ENCODE peak calls at places on chromosomes 16 and 17, in four cellular contexts. M is heart right ventricle, I is AG09309, W is fibroblast of villous mesenchyme. S is an unnamed sample.

GRCh38 chr17:37389160-37389559 is 13.4 kb downstream of the C17orf78 start:
- DNase-seq in W (no peak), I (no peak), M (no peak), S (no peak)

GRCh38 chr16:180101-180920 is at the start of gene HBQ1:
- DNase-seq in I (no peak), M (no peak), W (peak), S (no peak)

GRCh38 chr16:53417011-53417410 is 17.3 kb upstream of the RBL2 start:
- DNase-seq in M (no peak), I (peak), W (peak), S (no peak)

GRCh38 chr17:8140058-8140412 is 12.2 kb downstream of the PER1 start:
- DNase-seq in M (no peak), I (no peak), W (no peak), S (peak)

GRCh38 chr17:49384962-49385361 is 22.9 kb upstream of the ZNF652 start:
- DNase-seq in M (no peak), I (no peak), W (no peak), S (no peak)

GRCh38 chr17:79916506-79916905 is 77.3 kb upstream of the CBX4 start:
- DNase-seq in W (no peak), I (no peak), M (no peak), S (no peak)

GRCh38 chr16:81558077-81558443 is 113.5 kb downstream of the CMIP start:
- DNase-seq in M (no peak), W (no peak), I (no peak), S (no peak)

GRCh38 chr16:77431131-77431670 is 3.6 kb downstream of the ADAMTS18 start:
- DNase-seq in W (no peak), M (no peak), I (no peak), S (no peak)

DNA sequence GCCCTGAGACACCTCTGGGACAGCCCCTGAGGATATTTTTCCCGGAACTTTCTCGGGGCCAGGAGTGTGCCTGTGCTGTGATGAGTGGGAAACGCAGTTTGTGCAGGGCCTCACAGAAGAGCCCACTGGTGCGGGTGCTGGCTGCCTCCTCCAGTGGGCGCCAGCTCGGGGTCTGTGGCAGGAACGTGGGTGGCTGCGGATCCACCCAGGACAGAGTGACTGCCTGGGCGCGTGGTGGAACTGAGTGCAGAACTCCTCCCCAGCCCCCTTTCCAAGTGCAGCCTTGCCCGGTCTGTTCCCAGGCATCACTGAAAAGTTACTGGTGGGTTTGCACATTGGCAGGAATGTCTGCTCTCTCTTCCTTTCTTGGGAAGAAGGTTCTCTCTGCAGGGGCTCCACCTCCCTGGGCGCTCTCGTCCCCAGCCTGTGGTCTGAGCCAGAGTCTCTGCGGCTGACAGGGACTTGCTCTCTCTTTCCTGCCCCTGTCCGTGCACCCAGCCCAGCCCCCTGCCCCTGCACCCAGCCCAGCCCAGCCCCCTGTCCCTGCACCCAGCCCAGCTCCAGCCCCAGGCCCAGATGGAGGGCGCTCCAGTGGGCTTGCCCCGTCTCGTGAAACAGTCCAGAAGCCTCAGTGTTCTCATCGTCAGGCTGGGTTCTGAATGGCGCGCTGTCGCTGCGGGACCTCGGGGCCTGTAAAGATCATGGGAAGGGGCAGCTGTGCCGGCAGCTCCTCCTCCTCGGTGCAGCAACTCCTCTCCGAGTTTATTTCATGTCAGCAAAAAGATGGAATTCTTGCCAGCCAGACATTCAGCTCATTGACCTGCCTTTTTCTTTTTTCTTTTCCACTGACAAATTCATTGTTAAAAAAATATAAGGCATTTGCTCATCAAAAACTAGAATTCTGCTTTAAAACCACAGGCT is 117.5 kb downstream of the BANP start:
- DNase-seq in W (no peak), M (no peak), I (no peak), S (no peak)
- TF ChIP-seq CTCF in W (no peak), M (no peak), I (no peak), S (no peak)

DNA sequence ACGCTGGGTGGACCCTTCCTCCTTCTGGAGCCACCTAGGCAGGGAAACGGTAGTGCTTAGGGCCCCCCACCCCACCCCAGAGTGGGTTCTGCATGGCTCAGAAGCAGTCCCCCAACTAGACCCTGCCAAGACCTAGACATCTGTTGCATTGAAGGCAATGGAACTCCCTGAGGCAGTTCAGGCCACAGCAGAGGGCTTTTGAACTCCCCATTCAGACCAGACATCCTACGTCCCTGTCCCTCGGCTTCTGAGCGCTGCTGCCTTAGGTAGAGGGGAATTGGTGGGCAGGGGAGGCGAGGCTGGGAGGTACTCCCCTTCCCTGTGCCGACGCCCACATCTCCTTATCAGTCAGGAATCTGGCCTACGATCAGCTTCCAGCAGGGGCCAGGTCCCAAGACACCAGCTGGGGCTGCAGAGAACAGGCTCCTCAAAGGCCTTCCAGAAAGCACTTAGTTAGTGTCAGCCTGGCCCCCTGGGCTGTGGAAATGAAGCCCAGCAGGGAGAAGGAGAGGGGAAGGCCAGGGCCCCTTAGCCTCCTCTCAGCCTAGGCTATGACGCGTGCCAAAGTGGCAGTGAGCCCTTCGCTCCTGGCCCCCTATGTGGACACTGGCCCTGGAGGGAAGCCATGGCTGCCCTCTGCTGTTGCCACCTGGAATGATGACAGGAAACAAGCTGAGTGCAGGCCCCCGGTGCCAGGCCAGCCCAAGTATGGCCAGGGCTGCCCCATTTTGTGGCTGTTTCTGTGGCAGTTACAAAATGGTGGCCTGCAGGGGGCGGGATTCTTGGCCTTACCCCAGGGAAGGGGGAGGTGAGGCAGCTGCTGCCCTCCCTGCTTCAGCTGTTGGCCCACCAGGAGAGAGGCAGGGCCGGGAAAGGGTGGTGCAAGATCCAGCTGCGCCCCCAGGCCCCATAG is 11.1 kb downstream of the TBX4 start:
- DNase-seq in W (no peak), I (no peak), M (no peak), S (no peak)
- TF ChIP-seq CTCF in W (peak), I (peak), M (no peak), S (no peak)

GRCh38 chr17:21251611-21252010 is 1.6 kb downstream of the NATD1 start:
- DNase-seq in W (no peak), I (no peak), M (no peak), S (no peak)

GRCh38 chr17:21248495-21248894 is 4.7 kb downstream of the NATD1 start:
- DNase-seq in M (no peak), W (no peak), I (no peak), S (no peak)

GRCh38 chr17:21249086-21249795 is 4.0 kb downstream of the NATD1 start:
- DNase-seq in M (no peak), I (no peak), W (no peak), S (no peak)

GRCh38 chr17:21250719-21251305 is 2.4 kb downstream of the NATD1 start:
- DNase-seq in W (no peak), M (no peak), I (no peak), S (no peak)

GRCh38 chr17:21249911-21250703 is 3.1 kb downstream of the NATD1 start:
- DNase-seq in M (no peak), W (no peak), I (no peak), S (no peak)
- TF ChIP-seq CTCF in M (no peak), W (peak), I (no peak), S (no peak)

GRCh38 chr16:31118223-31119155 is 1.0 kb downstream of the KAT8 start:
- DNase-seq in I (peak), M (no peak), W (peak), S (peak)
- TF ChIP-seq CTCF in I (no peak), M (no peak), W (no peak), S (no peak)

DNA sequence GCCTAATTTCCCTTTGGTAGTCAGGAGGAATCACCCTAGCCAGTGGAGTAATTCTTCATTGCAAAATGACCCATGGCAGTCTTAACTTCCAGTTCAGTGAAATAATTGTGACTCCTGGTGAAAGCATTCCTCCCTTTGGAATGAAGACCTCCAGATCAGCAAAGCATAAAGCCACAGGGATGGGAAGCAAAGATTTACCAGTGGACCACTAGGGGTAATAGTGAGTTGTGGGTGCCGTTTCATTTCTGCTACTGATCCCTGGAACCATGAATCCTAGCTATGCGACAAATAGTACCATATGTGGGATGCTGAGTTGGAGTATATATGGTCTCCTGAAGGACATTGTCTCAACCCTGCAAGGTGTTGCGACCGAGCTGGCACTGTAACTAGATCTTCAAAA is 13.7 kb downstream of the DYNLL2 start:
- DNase-seq in W (no peak), I (no peak), M (no peak), S (no peak)
- TF ChIP-seq CTCF in W (peak), I (no peak), M (no peak), S (no peak)

GRCh38 chr17:6471531-6472465 is 27.5 kb downstream of the PIMREG start:
- DNase-seq in I (peak), W (peak), M (no peak), S (peak)
- TF ChIP-seq CTCF in I (peak), W (no peak), M (no peak), S (no peak)

GRCh38 chr16:22694887-22695382 is 119.0 kb upstream of the HS3ST2 start:
- DNase-seq in W (peak), I (peak), M (peak), S (no peak)
- TF ChIP-seq CTCF in W (no peak), I (no peak), M (no peak), S (no peak)

DNA sequence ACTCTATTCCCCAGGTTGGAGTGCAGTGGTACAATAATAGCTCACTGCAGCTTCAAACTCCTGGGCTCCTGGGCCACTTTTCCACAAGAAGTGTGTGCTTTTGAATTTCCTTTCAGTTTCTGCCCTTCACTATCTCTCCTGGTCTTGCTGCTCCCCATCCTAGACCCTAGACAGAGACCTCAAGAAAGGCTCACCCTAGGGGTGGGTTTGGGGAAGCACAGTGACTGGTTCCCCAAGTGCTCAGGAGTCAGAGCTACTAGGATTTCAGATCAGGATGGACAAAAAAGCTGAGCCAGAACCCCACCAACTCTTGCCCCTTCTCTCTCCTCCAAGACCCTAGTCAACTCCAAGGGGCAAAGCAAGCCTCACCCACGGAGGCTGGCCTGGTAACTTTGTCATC is 1.6 kb upstream of the SEBOX start:
- DNase-seq in I (no peak), M (no peak), W (no peak), S (no peak)
- TF ChIP-seq CTCF in I (no peak), M (no peak), W (peak), S (no peak)

DNA sequence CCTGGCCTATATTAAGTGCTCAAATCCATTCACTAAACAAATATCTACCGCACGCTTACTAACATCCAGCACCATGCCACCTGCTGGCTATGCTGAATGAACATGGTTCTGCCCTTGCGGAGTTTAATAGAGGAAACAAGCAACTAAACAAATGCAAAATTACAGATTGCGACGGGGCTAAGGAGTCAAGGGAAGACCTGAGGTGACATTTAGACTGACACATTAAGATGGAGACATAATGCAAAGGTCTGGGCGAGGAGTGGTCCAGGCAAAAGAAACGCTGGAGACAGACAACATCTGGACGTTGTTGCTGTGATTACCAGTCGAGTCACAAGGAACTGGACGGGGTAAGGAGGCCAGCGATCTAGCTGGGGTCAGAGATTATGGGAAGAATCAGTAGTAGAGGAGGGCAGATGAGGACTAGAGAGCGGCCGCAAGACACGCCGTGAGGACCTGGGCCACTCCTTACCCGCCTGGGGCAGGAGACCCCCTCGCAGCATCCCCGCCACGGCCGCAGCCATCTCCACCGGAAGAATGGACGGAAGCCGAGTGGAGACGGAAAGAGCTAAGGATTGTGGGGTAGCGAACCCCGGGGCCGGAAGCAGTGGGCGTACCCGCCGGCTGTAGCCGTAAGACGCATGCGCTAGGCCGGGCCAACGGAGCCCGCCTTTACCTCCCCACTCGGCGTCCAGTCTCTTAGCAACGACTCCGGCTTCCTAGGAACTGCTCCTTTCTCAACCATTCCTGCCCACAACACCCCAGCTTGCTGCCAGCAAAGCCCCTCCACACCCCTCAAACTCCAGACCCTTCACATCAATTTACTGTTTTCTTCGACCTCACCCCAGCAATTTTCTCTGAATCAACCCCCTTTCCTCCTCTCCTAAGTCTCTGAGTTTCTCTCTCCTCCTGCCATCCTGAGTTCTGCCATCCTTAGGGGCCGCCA is at the start of the genes LRRC46 and MRPL10:
- DNase-seq in I (peak), M (peak), W (peak), S (peak)
- TF ChIP-seq CTCF in I (peak), M (no peak), W (peak), S (peak)

GRCh38 chr17:11240041-11240801 is 792 bp upstream of the SHISA6 start:
- DNase-seq in I (no peak), M (peak), W (no peak), S (no peak)
- TF ChIP-seq CTCF in I (no peak), M (no peak), W (no peak), S (no peak)